ENCODE peak calls at places on chromosomes 2 and 18, in four cellular contexts. B is neural crest cell, U is fibroblast of lung, T is RWPE1. L is an unnamed sample.

GRCh38 chr2:45241061-45241561 is 231.9 kb upstream of the SIX2 start:
- DNase-seq in T (peak), B (no peak), U (peak), L (no peak)

GRCh38 chr2:214881647-214882205 is 72.2 kb upstream of the BARD1 start:
- DNase-seq in T (no peak), B (no peak), U (peak), L (no peak)

GRCh38 chr2:217934321-217935131 is 68.3 kb downstream of the TNS1 start:
- DNase-seq in U (peak), T (peak), B (no peak), L (no peak)

GRCh38 chr2:56008661-56009411 is 85.3 kb upstream of the EFEMP1 start:
- DNase-seq in T (peak), B (peak), U (peak), L (peak)

GRCh38 chr2:115303-115702 is 69.0 kb upstream of the FAM110C start:
- DNase-seq in T (no peak), U (no peak), B (no peak), L (peak)

GRCh38 chr2:96802281-96802595 is 13.8 kb upstream of the CNNM3 start:
- DNase-seq in B (no peak), U (peak), T (no peak), L (no peak)

GRCh38 chr2:215771241-215771640 is 242.1 kb downstream of the MREG start:
- DNase-seq in T (no peak), B (no peak), U (peak), L (no peak)

GRCh38 chr2:49715597-49715996 is 561.3 kb upstream of the FSHR start:
- DNase-seq in B (no peak), U (no peak), T (no peak), L (no peak)

GRCh38 chr2:9739508-9739907 is 103.8 kb upstream of the TAF1B start:
- DNase-seq in U (no peak), T (no peak), B (no peak), L (no peak)

GRCh38 chr2:227349989-227350648 is 25.1 kb downstream of the MFF start:
- DNase-seq in B (no peak), T (no peak), U (no peak), L (no peak)

GRCh38 chr2:236550701-236551465 is 18.7 kb upstream of the ACKR3 start:
- DNase-seq in B (no peak), T (no peak), U (no peak), L (no peak)

GRCh38 chr2:181371782-181372292 is 85.3 kb upstream of the ITGA4 start:
- DNase-seq in T (no peak), U (peak), B (no peak), L (no peak)

GRCh38 chr2:215749092-215749957 is 264.0 kb downstream of the MREG start:
- DNase-seq in U (peak), T (no peak), B (no peak), L (no peak)

GRCh38 chr2:240956161-240956934 is 42.1 kb upstream of the SNED1 start:
- DNase-seq in B (no peak), U (no peak), T (no peak), L (peak)

GRCh38 chr2:96143848-96144480 is 1.3 kb downstream of the DUSP2 start:
- DNase-seq in T (peak), B (no peak), U (no peak), L (peak)

GRCh38 chr2:102018823-102019445 is 27.2 kb downstream of the IL1R2 start:
- DNase-seq in B (no peak), U (peak), T (no peak), L (no peak)

GRCh38 chr18:58105908-58106673 is 62.1 kb downstream of the NEDD4L start:
- DNase-seq in T (no peak), U (peak), B (no peak), L (no peak)

GRCh38 chr2:137764638-137765037 is 199.6 kb upstream of the HNMT start:
- DNase-seq in B (no peak), T (no peak), U (no peak), L (peak)

GRCh38 chr18:69567813-69568488 is 167.3 kb downstream of the DOK6 start:
- DNase-seq in B (no peak), T (no peak), U (no peak), L (no peak)

GRCh38 chr18:45086777-45087176 is 406.1 kb downstream of the SETBP1 start:
- DNase-seq in T (no peak), B (no peak), U (no peak), L (no peak)

GRCh38 chr2:44983836-44984604 is 25.2 kb downstream of the SIX2 start:
- DNase-seq in T (no peak), U (no peak), B (no peak), L (no peak)

GRCh38 chr2:106886916-106887758 is 1.2 kb upstream of the ST6GAL2 start:
- DNase-seq in T (peak), B (peak), U (peak), L (peak)

GRCh38 chr18:73954267-73954666 is 193.4 kb downstream of the FBXO15 start:
- DNase-seq in T (no peak), B (no peak), U (no peak), L (no peak)

GRCh38 chr2:48915227-48915626 is 159.7 kb upstream of the LHCGR start:
- DNase-seq in B (no peak), T (no peak), U (no peak), L (peak)

GRCh38 chr2:191020742-191021381 is 6.9 kb upstream of the STAT1 start:
- DNase-seq in B (no peak), T (peak), U (peak), L (no peak)

GRCh38 chr2:65528241-65528574 is 95.8 kb upstream of the SPRED2 start:
- DNase-seq in T (no peak), U (no peak), B (no peak), L (no peak)

GRCh38 chr2:164386226-164386625 is 235.1 kb downstream of the GRB14 start:
- DNase-seq in T (no peak), B (no peak), U (peak), L (no peak)

GRCh38 chr2:9360110-9360509 is 63.2 kb downstream of the ITGB1BP1 start:
- DNase-seq in T (no peak), B (no peak), U (no peak), L (no peak)

GRCh38 chr2:191263050-191263449 is 17.8 kb downstream of the MYO1B start:
- DNase-seq in T (no peak), U (peak), B (no peak), L (no peak)

GRCh38 chr2:197821550-197822218 is 17.3 kb downstream of the PLCL1 start:
- DNase-seq in B (no peak), U (no peak), T (no peak), L (no peak)

GRCh38 chr2:98821629-98822135 is 90.8 kb upstream of the MGAT4A start:
- DNase-seq in B (no peak), U (no peak), T (no peak), L (no peak)

GRCh38 chr2:132859550-132859949 is 189.5 kb upstream of the LYPD1 start:
- DNase-seq in B (peak), T (no peak), U (no peak), L (no peak)

GRCh38 chr2:239164281-239164871 is 236.4 kb downstream of the HDAC4 start:
- DNase-seq in T (no peak), U (peak), B (no peak), L (no peak)

GRCh38 chr2:86072271-86072858 is 33.3 kb downstream of the POLR1A start:
- DNase-seq in T (no peak), U (peak), B (no peak), L (no peak)

GRCh38 chr18:21167641-21168372 is 56.2 kb upstream of the ROCK1 start:
- DNase-seq in U (peak), T (no peak), B (no peak), L (peak)

L was measured in H7.